ENCODE peak calls at places on chromosomes 11 and 22, in six cellular contexts. R, J, X, I, Y and E are unnamed samples.

GRCh38 chr11:1876361-1877063 is 15.2 kb downstream of the PRR33 start:
- DNase-seq in R (no peak), J (peak; percentile 25), X (peak; percentile 62), I (peak; percentile 77), Y (peak; percentile 63), E (no peak)

GRCh38 chr11:19218801-19219460 is 17.1 kb upstream of the CSRP3 start:
- DNase-seq in R (no peak), J (no peak), X (peak; percentile 13), I (no peak), Y (no peak), E (no peak)

GRCh38 chr11:9057032-9057431 is 34.4 kb downstream of the SCUBE2 start:
- DNase-seq in R (no peak), J (no peak), X (no peak), I (no peak), Y (no peak), E (peak; percentile 12)

GRCh38 chr11:68841718-68842426 is at the start of gene CPT1A:
- DNase-seq in R (no peak), J (no peak), X (no peak), I (peak; percentile 71), Y (peak; percentile 75), E (peak; percentile 66)

GRCh38 chr11:35235944-35236666 is 97.1 kb downstream of the CD44 start:
- DNase-seq in R (no peak), J (no peak), X (no peak), I (no peak), Y (no peak), E (no peak)

GRCh38 chr11:27012254-27012921 is 18.5 kb downstream of the FIBIN start:
- DNase-seq in R (peak; percentile 9), J (no peak), X (peak; percentile 84), I (no peak), Y (peak; percentile 88), E (peak; percentile 88)

GRCh38 chr11:125554038-125554437 is 15.2 kb upstream of the EI24 start:
- DNase-seq in R (no peak), J (no peak), X (no peak), I (no peak), Y (no peak), E (no peak)

GRCh38 chr11:1565904-1566247 is 6.2 kb downstream of the DUSP8 start:
- DNase-seq in R (no peak), J (no peak), X (no peak), I (no peak), Y (no peak), E (no peak)

GRCh38 chr22:21808130-21808529 is 59.3 kb downstream of the MAPK1 start:
- DNase-seq in R (no peak), J (no peak), X (no peak), I (no peak), Y (no peak), E (no peak)

GRCh38 chr22:36369922-36370781 is 17.6 kb downstream of the MYH9 start:
- DNase-seq in R (no peak), J (no peak), X (peak; percentile 73), I (no peak), Y (peak; percentile 68), E (peak; percentile 41)

GRCh38 chr11:71240865-71241691 is 11.3 kb downstream of the SHANK2 start:
- DNase-seq in R (no peak), J (no peak), X (peak; percentile 84), I (no peak), Y (peak; percentile 99), E (peak; percentile 94)

GRCh38 chr22:41302016-41302767 is 867 bp downstream of the ZC3H7B start:
- DNase-seq in R (peak; percentile 43), J (no peak), X (peak; percentile 34), I (no peak), Y (peak; percentile 18), E (no peak)

GRCh38 chr11:2219318-2220017 is 47.9 kb upstream of the TH start:
- DNase-seq in R (no peak), J (no peak), X (no peak), I (no peak), Y (no peak), E (no peak)

GRCh38 chr11:67998150-67999045 is 5.5 kb downstream of the UNC93B1 start:
- DNase-seq in R (no peak), J (no peak), X (no peak), I (peak; percentile 8), Y (no peak), E (no peak)

GRCh38 chr11:121522043-121522941 is 69.5 kb upstream of the SORL1-AS1 start:
- DNase-seq in R (no peak), J (no peak), X (no peak), I (no peak), Y (no peak), E (no peak)

GRCh38 chr11:46858920-46859531 is 12.9 kb upstream of the CKAP5 start:
- DNase-seq in R (no peak), J (no peak), X (no peak), I (no peak), Y (no peak), E (no peak)

GRCh38 chr11:126924381-126924780 is 76.2 kb downstream of the KIRREL3 start:
- DNase-seq in R (no peak), J (no peak), X (no peak), I (peak; percentile 4), Y (no peak), E (no peak)

GRCh38 chr11:70290341-70291065 is 20.0 kb downstream of the PPFIA1 start:
- DNase-seq in R (no peak), J (no peak), X (no peak), I (no peak), Y (no peak), E (no peak)

GRCh38 chr11:113831314-113831713 is 44.1 kb downstream of the USP28 start:
- DNase-seq in R (no peak), J (no peak), X (no peak), I (no peak), Y (no peak), E (no peak)

GRCh38 chr11:111454561-111455192 is 57.5 kb downstream of the BTG4 start:
- DNase-seq in R (peak; percentile 47), J (no peak), X (peak; percentile 76), I (peak; percentile 84), Y (peak; percentile 65), E (peak; percentile 73)

GRCh38 chr11:19553683-19554333 is 158.8 kb upstream of the NAV2 start:
- DNase-seq in R (peak; percentile 75), J (peak; percentile 44), X (peak; percentile 78), I (peak; percentile 78), Y (peak; percentile 69), E (peak; percentile 62)

DNA sequence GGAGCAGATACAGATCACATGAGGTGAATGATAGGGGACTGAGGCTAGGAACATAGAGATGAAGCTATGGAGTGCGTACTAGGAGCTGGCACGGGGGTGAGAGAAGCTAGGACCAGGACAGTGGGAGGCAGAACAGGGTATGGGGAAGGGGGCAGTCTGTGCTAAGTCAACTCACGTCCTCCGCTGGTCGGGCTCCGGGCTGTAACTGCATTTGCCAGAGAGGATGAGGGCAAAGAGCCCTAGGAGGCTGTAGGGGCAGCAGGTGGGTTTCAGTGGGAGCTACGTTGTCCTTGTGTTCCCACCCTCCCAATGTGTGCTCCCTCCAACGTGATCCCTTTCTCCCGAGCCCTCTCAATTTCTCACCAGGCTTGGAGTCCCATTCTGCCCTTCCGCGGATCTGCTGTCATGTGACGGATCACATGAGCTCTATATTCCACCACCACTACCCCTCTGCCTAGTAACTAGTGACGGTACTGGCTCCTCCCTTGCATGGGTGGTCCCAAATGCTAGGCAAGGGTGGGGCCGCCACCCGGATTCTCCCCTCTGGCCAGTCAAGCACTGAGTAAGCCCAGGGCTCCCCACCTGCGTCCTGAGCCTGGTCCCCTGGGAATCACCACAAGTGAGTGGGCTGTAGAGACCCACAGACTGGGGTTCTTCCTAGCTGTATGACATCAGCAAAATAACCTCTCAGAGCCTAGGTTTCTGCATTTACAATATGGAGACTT is at the start of gene TPP1:
- DNase-seq in R (peak; percentile 92), J (no peak), X (peak; percentile 97), I (peak; percentile 94), Y (peak; percentile 97), E (peak; percentile 94)
- H2BK120ac ChIP-seq in R (no peak within 1 kb of the TSS), J (no peak within 1 kb of the TSS), X (no peak within 1 kb of the TSS), I (no peak within 1 kb of the TSS), Y (peak within 1 kb of the TSS; percentile 23), E (peak within 1 kb of the TSS; percentile 66)

DNA sequence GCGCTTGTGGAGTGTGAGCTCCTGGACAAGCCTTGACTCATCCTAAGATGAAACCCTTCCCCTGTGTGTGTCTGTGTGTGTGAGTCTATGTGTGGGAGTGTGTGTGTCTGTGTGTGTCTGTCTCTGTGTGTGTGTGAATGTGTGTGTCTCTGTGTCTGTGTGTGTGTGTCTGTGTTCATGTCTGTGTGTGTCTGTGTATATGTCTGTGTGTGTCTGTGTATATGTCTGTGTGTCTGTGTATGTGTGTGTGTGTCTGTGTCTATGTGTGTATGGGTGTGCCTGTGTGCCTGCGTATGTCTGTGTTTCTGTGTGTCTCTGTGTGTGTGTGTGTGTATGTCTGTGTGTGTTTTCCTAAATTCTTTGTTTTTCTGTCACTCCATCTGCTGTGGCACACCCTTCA is 48.7 kb downstream of the RPS6KA4 start:
- DNase-seq in R (no peak), J (no peak), X (no peak), I (no peak), Y (no peak), E (no peak)
- H2BK120ac ChIP-seq in R (no peak overlapping the region), J (no peak overlapping the region), X (no peak overlapping the region), I (no peak overlapping the region), Y (no peak overlapping the region), E (no peak overlapping the region)

GRCh38 chr11:73270855-73271477 is 1.2 kb upstream of the P2RY6 start:
- DNase-seq in R (no peak), J (no peak), X (no peak), I (peak; percentile 23), Y (no peak), E (no peak)

GRCh38 chr11:73269353-73270088 is 2.6 kb upstream of the P2RY6 start:
- DNase-seq in R (no peak), J (no peak), X (peak; percentile 84), I (peak; percentile 62), Y (no peak), E (no peak)

GRCh38 chr11:73268671-73269271 is 3.4 kb upstream of the P2RY6 start:
- DNase-seq in R (no peak), J (no peak), X (no peak), I (peak; percentile 24), Y (no peak), E (no peak)

GRCh38 chr11:73271936-73272679 is at the start of gene P2RY6:
- DNase-seq in R (no peak), J (no peak), X (peak; percentile 92), I (peak; percentile 44), Y (peak; percentile 81), E (peak; percentile 60)

DNA sequence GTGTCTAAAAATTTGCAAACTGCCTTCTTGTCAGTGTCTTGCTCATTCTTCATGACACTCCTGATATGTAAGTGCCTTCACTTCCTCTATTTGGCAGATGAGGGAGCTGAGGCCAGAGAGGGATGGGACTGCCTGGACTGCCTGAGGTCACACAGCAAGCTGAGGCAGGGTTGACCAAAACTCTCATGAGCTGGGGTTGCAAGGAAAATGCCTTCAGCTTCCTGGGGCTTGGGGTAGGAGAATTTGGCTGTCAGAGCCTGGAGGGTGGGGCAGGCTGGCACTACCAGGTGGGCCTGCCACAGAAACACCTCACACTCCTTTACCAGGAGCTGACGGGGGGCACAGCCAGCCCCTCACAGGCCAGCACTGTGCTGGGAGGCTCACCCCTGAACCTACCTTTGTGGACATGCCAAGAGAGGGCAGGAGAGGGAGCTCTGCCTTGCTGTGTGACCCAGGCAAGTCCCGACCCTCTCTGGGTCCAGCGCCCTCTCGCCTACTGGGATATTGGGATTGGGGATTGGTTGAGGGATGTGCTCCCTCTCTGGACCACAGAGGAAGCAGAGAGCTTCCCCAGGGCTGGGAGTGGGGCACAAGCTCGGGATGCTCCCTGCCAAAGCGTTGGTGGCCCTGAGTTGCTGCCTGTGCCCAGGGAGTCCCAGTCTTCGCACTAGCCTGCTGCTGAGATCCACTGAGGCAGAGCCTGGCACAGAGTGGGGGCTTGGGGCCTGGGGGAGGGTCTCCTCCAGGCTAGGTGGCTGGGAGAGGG is 1.9 kb upstream of the P2RY6 start:
- DNase-seq in R (no peak), J (no peak), X (no peak), I (peak; percentile 47), Y (peak; percentile 50), E (no peak)
- H2BK120ac ChIP-seq in R (no peak overlapping the region), J (no peak overlapping the region), X (no peak overlapping the region), I (no peak overlapping the region), Y (peak overlapping the region; percentile 37), E (no peak overlapping the region)

GRCh38 chr11:116066777-116067176 is 562.6 kb upstream of the CADM1 start:
- DNase-seq in R (no peak), J (no peak), X (no peak), I (no peak), Y (no peak), E (no peak)
- H2BK120ac ChIP-seq in R (no peak overlapping the region), J (no peak overlapping the region), X (no peak overlapping the region), I (no peak overlapping the region), Y (no peak overlapping the region), E (no peak overlapping the region)